ENCODE peak calls at places on chromosome 1, in four cellular contexts. One of them, this sample, is unnamed.

GRCh38 chr1:95005584-95005983 is 67.2 kb downstream of the ALG14 start:
- DNase-seq in endodermal cell: no peak
- DNase-seq in tibial nerve: no peak
- DNase-seq in aorta: no peak
- DNase-seq in this sample: no peak

GRCh38 chr1:214997685-214998084 is 84.9 kb upstream of the KCNK2 start:
- DNase-seq in endodermal cell: no peak
- DNase-seq in tibial nerve: no peak
- DNase-seq in aorta: no peak
- DNase-seq in this sample: no peak

GRCh38 chr1:230426246-230427101 is at the start of gene PGBD5:
- DNase-seq in endodermal cell: peak
- DNase-seq in tibial nerve: no peak
- DNase-seq in aorta: peak
- DNase-seq in this sample: peak

GRCh38 chr1:72282690-72283203 is 408 bp upstream of the NEGR1 start:
- DNase-seq in endodermal cell: peak
- DNase-seq in tibial nerve: peak
- DNase-seq in aorta: peak
- DNase-seq in this sample: peak

GRCh38 chr1:10286244-10286643 is 75.9 kb downstream of the KIF1B start:
- DNase-seq in endodermal cell: no peak
- DNase-seq in tibial nerve: no peak
- DNase-seq in aorta: no peak
- DNase-seq in this sample: peak

GRCh38 chr1:183033205-183033604 is 10.0 kb downstream of the LAMC1 start:
- DNase-seq in endodermal cell: no peak
- DNase-seq in tibial nerve: no peak
- DNase-seq in aorta: no peak
- DNase-seq in this sample: no peak

GRCh38 chr1:960371-961131 is at the start of gene KLHL17:
- DNase-seq in endodermal cell: peak
- DNase-seq in tibial nerve: peak
- DNase-seq in aorta: peak
- DNase-seq in this sample: peak

GRCh38 chr1:155254714-155255242 is 505 bp downstream of the ENTREP3 start:
- DNase-seq in endodermal cell: peak
- DNase-seq in tibial nerve: no peak
- DNase-seq in aorta: peak
- DNase-seq in this sample: peak

GRCh38 chr1:89211035-89211634 is 12.4 kb upstream of the GBP4 start:
- DNase-seq in endodermal cell: no peak
- DNase-seq in tibial nerve: no peak
- DNase-seq in aorta: no peak
- DNase-seq in this sample: no peak

GRCh38 chr1:172699111-172699510 is 40.2 kb downstream of the FASLG start:
- DNase-seq in endodermal cell: no peak
- DNase-seq in tibial nerve: no peak
- DNase-seq in aorta: peak
- DNase-seq in this sample: no peak

GRCh38 chr1:53738205-53739108 is 507 bp downstream of the GLIS1 start:
- DNase-seq in endodermal cell: peak
- DNase-seq in tibial nerve: no peak
- DNase-seq in aorta: peak
- DNase-seq in this sample: no peak

GRCh38 chr1:31593770-31594632 is 17.7 kb downstream of the TINAGL1 start:
- DNase-seq in endodermal cell: peak
- DNase-seq in tibial nerve: peak
- DNase-seq in aorta: peak
- DNase-seq in this sample: peak

This sample was measured in gastrocnemius medialis.